ENCODE peak calls at places on chromosomes 16 and 17, in seven cellular contexts. M is stomach, Q is IMR-90, N is A549, O is adrenal gland, U is H1, Z is endothelial cell of umbilical vein. P is an unnamed sample.

GRCh38 chr16:56848955-56849689 is 15.9 kb upstream of the SLC12A3 start:
- DNase-seq in M (no peak), Q (peak; percentile 78), N (no peak), O (peak; percentile 58), U (no peak), Z (peak; percentile 57), P (no peak)

GRCh38 chr16:69741951-69742904 is 12.5 kb downstream of the NOB1 start:
- DNase-seq in M (peak; percentile 90), Q (peak; percentile 16), N (peak; percentile 59), O (peak; percentile 92), U (no peak), Z (peak; percentile 73), P (peak; percentile 80)

GRCh38 chr16:17798721-17799120 is 328.0 kb upstream of the XYLT1 start:
- DNase-seq in M (no peak), Q (no peak), N (no peak), O (no peak), U (no peak), Z (no peak), P (no peak)

GRCh38 chr17:7098802-7099459 is 15.7 kb downstream of the ASGR2 start:
- DNase-seq in M (no peak), Q (no peak), N (no peak), O (no peak), U (no peak), Z (no peak), P (no peak)

GRCh38 chr16:53084736-53085538 is 30.1 kb downstream of the CHD9 start:
- DNase-seq in M (no peak), Q (no peak), N (no peak), O (no peak), U (no peak), Z (no peak), P (no peak)

GRCh38 chr16:54633943-54634362 is 296.7 kb upstream of the IRX5 start:
- DNase-seq in M (peak; percentile 47), Q (no peak), N (peak; percentile 51), O (peak; percentile 27), U (no peak), Z (peak; percentile 21), P (no peak)

GRCh38 chr17:40415390-40415789 is 2.3 kb downstream of the TOP2A start:
- DNase-seq in M (no peak), Q (peak; percentile 59), N (peak; percentile 57), O (no peak), U (no peak), Z (peak; percentile 47), P (no peak)

GRCh38 chr16:3444032-3444388 is 530 bp downstream of the NAA60 start:
- DNase-seq in M (peak; percentile 36), Q (peak; percentile 80), N (peak; percentile 64), O (peak; percentile 38), U (no peak), Z (peak; percentile 87), P (no peak)

GRCh38 chr16:181668-182021 is 1.4 kb downstream of the HBQ1 start:
- DNase-seq in M (no peak), Q (no peak), N (peak; percentile 49), O (no peak), U (no peak), Z (no peak), P (no peak)

GRCh38 chr17:73640691-73641090 is 3.6 kb downstream of the SDK2 start:
- DNase-seq in M (no peak), Q (no peak), N (no peak), O (no peak), U (no peak), Z (no peak), P (no peak)

GRCh38 chr17:71203953-71204352 is 916.9 kb upstream of the SOX9 start:
- DNase-seq in M (no peak), Q (peak; percentile 33), N (no peak), O (no peak), U (no peak), Z (no peak), P (no peak)

GRCh38 chr16:1773703-1774455 is 945 bp upstream of the MRPS34 start:
- DNase-seq in M (peak; percentile 70), Q (peak; percentile 24), N (no peak), O (peak; percentile 82), U (no peak), Z (no peak), P (peak; percentile 69)

GRCh38 chr17:78224226-78225087 is 7.0 kb upstream of the TMEM235 start:
- DNase-seq in M (no peak), Q (no peak), N (no peak), O (no peak), U (no peak), Z (no peak), P (no peak)

GRCh38 chr17:70896843-70897242 is 727.5 kb downstream of the KCNJ2 start:
- DNase-seq in M (no peak), Q (no peak), N (no peak), O (no peak), U (no peak), Z (no peak), P (no peak)

GRCh38 chr17:64992325-64992802 is 64.2 kb downstream of the GNA13 start:
- DNase-seq in M (no peak), Q (peak; percentile 52), N (peak; percentile 74), O (peak; percentile 53), U (no peak), Z (no peak), P (no peak)

GRCh38 chr17:77437017-77437416 is 296.2 kb downstream of the SEC14L1 start:
- DNase-seq in M (no peak), Q (peak; percentile 80), N (no peak), O (peak; percentile 56), U (no peak), Z (no peak), P (peak; percentile 63)

GRCh38 chr17:564526-564925 is 150.1 kb downstream of the VPS53 start:
- DNase-seq in M (no peak), Q (no peak), N (no peak), O (no peak), U (no peak), Z (no peak), P (no peak)

GRCh38 chr17:3729881-3730280 is 6.2 kb downstream of the HASPIN start:
- DNase-seq in M (no peak), Q (no peak), N (no peak), O (no peak), U (no peak), Z (no peak), P (no peak)

GRCh38 chr17:48611213-48611612 is 396 bp upstream of the HOXB7 start:
- DNase-seq in M (no peak), Q (peak; percentile 43), N (peak; percentile 62), O (peak; percentile 57), U (no peak), Z (no peak), P (no peak)

GRCh38 chr17:48612854-48613691 is 2.0 kb downstream of the HOXB8 start:
- DNase-seq in M (no peak), Q (peak; percentile 61), N (peak; percentile 79), O (peak; percentile 52), U (no peak), Z (peak; percentile 67), P (no peak)

GRCh38 chr17:48611681-48612455 is 1.1 kb upstream of the HOXB7 start:
- DNase-seq in M (no peak), Q (no peak), N (peak; percentile 71), O (peak; percentile 60), U (no peak), Z (peak; percentile 39), P (no peak)

GRCh38 chr17:48613862-48614694 is 1.0 kb downstream of the HOXB8 start:
- DNase-seq in M (no peak), Q (peak; percentile 31), N (peak; percentile 71), O (peak; percentile 30), U (no peak), Z (peak; percentile 60), P (no peak)

DNA sequence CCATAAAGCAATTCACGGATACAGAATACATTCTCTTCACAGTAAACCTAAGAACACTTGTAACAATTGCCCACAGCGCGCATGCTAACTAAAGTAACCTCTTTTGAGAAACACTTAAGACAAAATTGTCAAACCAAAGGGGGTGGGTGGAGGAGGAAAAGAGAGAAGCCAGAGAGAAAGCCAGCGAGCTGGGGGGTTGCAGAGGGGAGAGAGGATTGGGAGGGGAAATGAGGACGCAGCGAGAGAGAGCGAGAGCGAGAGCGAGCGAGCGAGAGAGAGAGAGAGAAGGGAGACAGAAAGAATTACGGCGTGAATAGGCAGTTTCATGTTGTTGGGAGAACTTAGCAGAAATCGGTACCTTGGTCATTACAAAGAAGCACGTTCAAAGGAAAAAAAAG is 1.6 kb upstream of the HOXB7 start:
- DNase-seq in M (no peak), Q (peak; percentile 54), N (peak; percentile 59), O (no peak), U (no peak), Z (peak; percentile 68), P (no peak)
- H3K27ac ChIP-seq in M (peak overlapping the region; percentile 93), Q (peak overlapping the region; percentile 87), N (peak overlapping the region; percentile 93), O (peak overlapping the region; percentile 9), U (no peak overlapping the region), Z (peak overlapping the region; percentile 31), P (no peak overlapping the region)

DNA sequence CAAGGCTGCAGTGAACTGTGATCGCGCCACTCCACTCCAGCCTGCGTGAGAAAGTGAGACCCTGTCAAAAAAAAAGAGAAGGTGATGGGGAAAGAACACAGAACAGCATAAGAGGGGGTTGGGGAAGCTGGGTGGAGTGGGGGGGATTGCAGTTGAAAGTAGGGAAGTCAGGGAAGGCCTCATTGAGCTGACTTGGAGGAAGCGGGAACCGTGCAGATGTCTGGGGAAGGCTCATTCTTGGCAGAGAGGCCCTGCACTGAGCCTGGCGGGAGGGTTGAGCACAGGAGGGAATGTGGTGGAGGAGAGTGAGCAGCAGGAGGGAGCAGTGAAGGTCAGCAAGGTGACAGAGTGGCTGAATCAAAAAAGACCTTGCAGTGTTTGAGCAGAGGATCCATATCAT is 26.9 kb downstream of the IL4R start:
- DNase-seq in M (no peak), Q (no peak), N (no peak), O (no peak), U (no peak), Z (no peak), P (no peak)
- TF ChIP-seq POLR2A in M (no peak), Q (no peak), N (no peak), O (no peak), U (no peak), Z (no peak), P (no peak)

GRCh38 chr16:50861451-50861850 is 119.6 kb downstream of the CYLD start:
- DNase-seq in M (no peak), Q (no peak), N (no peak), O (no peak), U (no peak), Z (no peak), P (no peak)
- H3K27ac ChIP-seq in M (no peak overlapping the region), Q (no peak overlapping the region), N (no peak overlapping the region), O (no peak overlapping the region), U (no peak overlapping the region), Z (no peak overlapping the region), P (no peak overlapping the region)

GRCh38 chr16:59394526-59394925 is 660.4 kb upstream of the GOT2 start:
- DNase-seq in M (no peak), Q (no peak), N (no peak), O (no peak), U (no peak), Z (no peak), P (no peak)

GRCh38 chr16:59392911-59393310 is 658.8 kb upstream of the GOT2 start:
- DNase-seq in M (no peak), Q (no peak), N (no peak), O (no peak), U (no peak), Z (no peak), P (no peak)

GRCh38 chr16:59400830-59401229 is 666.7 kb upstream of the GOT2 start:
- DNase-seq in M (no peak), Q (no peak), N (peak; percentile 5), O (no peak), U (no peak), Z (peak; percentile 32), P (no peak)

DNA sequence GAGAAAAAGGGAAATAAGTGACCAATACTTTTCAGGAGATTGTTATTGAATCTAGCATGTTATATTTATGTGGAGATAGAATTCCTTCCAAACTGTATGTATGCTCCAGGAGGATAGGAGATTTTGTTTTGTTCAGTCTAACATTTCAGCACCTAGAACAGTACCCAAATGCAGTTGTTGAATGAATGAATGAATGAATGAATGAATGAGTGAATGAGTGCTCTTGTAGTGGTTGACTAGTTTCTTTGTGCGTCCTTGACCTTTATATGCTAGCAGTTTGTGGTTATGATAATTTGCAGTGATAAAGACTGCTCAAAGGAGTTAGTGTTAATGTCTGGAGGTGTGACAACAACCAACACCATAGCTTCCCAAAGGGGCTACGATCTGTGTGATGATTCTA is 663.5 kb upstream of the GOT2 start:
- DNase-seq in M (no peak), Q (no peak), N (no peak), O (no peak), U (no peak), Z (no peak), P (no peak)
- TF ChIP-seq POLR2A in M (no peak), Q (no peak), N (no peak), O (no peak), U (no peak), Z (no peak), P (no peak)

P was measured in body of pancreas.